ENCODE peak calls at places on chromosomes 1 and 21, in six cellular contexts. H is IMR-90, Q is H9, T is neuronal stem cell, M is trophoblast cell, K is H1. N is an unnamed sample. For H3K4me1, the result is how much of the 10 kb centered on the place peaks cover.

GRCh38 chr21:45131537-45131999 is 57.2 kb downstream of the ADARB1 start:
- DNase-seq in H (no peak), Q (no peak), T (no peak), M (no peak), K (no peak), N (no peak)

GRCh38 chr1:208089971-208090755 is 154.0 kb downstream of the PLXNA2 start:
- DNase-seq in H (peak), Q (no peak), T (no peak), M (no peak), K (no peak), N (no peak)

GRCh38 chr1:22508991-22509390 is 54.3 kb upstream of the EPHA8 start:
- DNase-seq in H (no peak), Q (no peak), T (no peak), M (no peak), K (no peak), N (no peak)

GRCh38 chr1:70057500-70057899 is 147.9 kb downstream of the LRRC40 start:
- DNase-seq in H (no peak), Q (no peak), T (no peak), M (no peak), K (no peak), N (no peak)

GRCh38 chr1:1631793-1632420 is at the start of gene MMP23B:
- DNase-seq in H (no peak), Q (peak), T (no peak), M (no peak), K (peak), N (peak)

GRCh38 chr21:43271452-43272020 is 102.7 kb downstream of the CRYAA start:
- DNase-seq in H (no peak), Q (no peak), T (no peak), M (no peak), K (no peak), N (no peak)

GRCh38 chr1:26190373-26190987 is at the start of gene CATSPER4:
- DNase-seq in H (no peak), Q (peak), T (peak), M (peak), K (peak), N (peak)

GRCh38 chr1:41009466-41009865 is 12.1 kb downstream of the SLFNL1 start:
- DNase-seq in H (no peak), Q (no peak), T (no peak), M (no peak), K (no peak), N (no peak)

GRCh38 chr21:44303490-44303981 is 3.7 kb downstream of the PFKL start:
- DNase-seq in H (no peak), Q (no peak), T (no peak), M (no peak), K (no peak), N (no peak)

GRCh38 chr1:183787704-183788103 is 17.2 kb upstream of the RGL1 start:
- DNase-seq in H (no peak), Q (no peak), T (no peak), M (no peak), K (no peak), N (no peak)

GRCh38 chr1:240597153-240597745 is 14.7 kb downstream of the GREM2 start:
- DNase-seq in H (no peak), Q (no peak), T (no peak), M (no peak), K (no peak), N (no peak)

GRCh38 chr1:223363856-223364684 is at the start of gene SUSD4:
- DNase-seq in H (no peak), Q (peak), T (peak), M (no peak), K (peak), N (peak)

GRCh38 chr1:53462769-53463501 is 3.7 kb downstream of the DMRTB1 start:
- DNase-seq in H (no peak), Q (no peak), T (no peak), M (no peak), K (no peak), N (no peak)

GRCh38 chr21:37936010-37936785 is 19.9 kb upstream of the KCNJ6 start:
- DNase-seq in H (no peak), Q (no peak), T (no peak), M (no peak), K (no peak), N (no peak)

GRCh38 chr1:213987876-213988638 is at the start of gene PROX1:
- DNase-seq in H (peak), Q (peak), T (peak), M (peak), K (peak), N (peak)

GRCh38 chr1:59062743-59063142 is 234.2 kb upstream of the FGGY start:
- DNase-seq in H (peak), Q (no peak), T (no peak), M (no peak), K (no peak), N (peak)

GRCh38 chr1:117783586-117784396 is 145.6 kb downstream of the GDAP2 start:
- DNase-seq in H (no peak), Q (no peak), T (no peak), M (no peak), K (no peak), N (no peak)

GRCh38 chr1:203447147-203447546 is 28.5 kb upstream of the PRELP start:
- DNase-seq in H (no peak), Q (no peak), T (no peak), M (no peak), K (no peak), N (no peak)

GRCh38 chr1:238252033-238252802 is 361.5 kb upstream of the ZP4 start:
- DNase-seq in H (peak), Q (peak), T (peak), M (peak), K (peak), N (peak)

GRCh38 chr21:31136891-31137290 is 98.6 kb upstream of the KRTAP19-8 start:
- DNase-seq in H (peak), Q (no peak), T (no peak), M (no peak), K (no peak), N (peak)

GRCh38 chr1:27335506-27336422 is 6.1 kb upstream of the SYTL1 start:
- DNase-seq in H (no peak), Q (no peak), T (no peak), M (no peak), K (no peak), N (no peak)
- H3K9ac ChIP-seq in H (no peak), Q (no peak), T (no peak), M (no peak), K (no peak), N (no peak)

DNA sequence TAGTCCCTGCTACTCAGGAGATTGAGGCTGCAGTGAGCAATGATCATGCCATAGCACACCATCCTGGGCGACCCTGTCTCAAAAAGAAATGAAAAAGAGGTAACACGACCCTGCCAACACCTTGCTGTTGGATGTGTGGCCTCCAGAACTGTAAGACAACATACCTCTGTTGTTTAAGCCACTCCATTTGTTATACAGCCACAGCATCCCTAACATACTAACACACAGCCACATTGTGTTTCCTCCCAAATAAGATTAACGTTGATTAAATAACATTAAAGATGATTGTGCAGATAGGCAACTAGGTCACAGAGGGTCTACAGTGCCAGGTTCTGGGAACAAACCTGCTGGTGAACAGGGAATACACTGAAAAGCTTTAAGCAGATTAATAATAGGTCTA is 170.4 kb downstream of the RERE start:
- DNase-seq in H (no peak), Q (no peak), T (no peak), M (no peak), K (no peak), N (no peak)
- H3K14ac ChIP-seq in H (peak), Q (no peak), T (no peak), M (no peak), K (no peak), N (no peak)

DNA sequence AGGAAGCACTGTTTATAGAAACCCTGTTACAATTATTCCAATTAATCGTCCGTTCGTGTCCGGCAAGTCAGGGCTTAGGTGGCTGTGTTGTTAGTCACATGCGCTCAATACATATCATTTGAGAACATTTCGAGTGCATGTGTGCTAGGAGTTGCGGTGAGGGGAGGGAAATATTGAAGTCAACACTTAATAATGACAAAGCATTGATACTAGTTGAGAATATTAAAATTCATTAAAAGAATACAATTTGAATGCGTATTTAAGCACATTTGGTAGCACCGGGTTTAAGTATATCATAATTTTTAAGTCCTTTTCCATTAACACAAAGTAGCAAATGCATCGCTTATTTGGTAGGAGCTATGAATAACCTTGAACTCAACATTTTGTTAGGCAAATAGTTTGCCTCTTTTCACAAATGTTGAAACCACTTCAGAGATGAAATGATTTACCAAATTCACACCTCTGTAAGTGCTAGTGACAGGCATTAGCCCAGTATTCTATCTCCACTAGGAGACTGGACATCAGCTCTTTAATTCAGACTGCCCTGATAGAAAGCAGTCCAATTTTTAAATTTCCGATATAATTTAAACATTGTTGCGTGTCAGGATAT is 1.1 kb upstream of the SERBP1 start:
- DNase-seq in H (no peak), Q (no peak), T (no peak), M (no peak), K (no peak), N (no peak)
- H3K4me1 ChIP-seq in H (under half), Q (under half), T (under half), M (under half), K (under half), N (under half)

GRCh38 chr1:229941160-229941559 is 125.9 kb upstream of the GALNT2 start:
- DNase-seq in H (no peak), Q (no peak), T (no peak), M (no peak), K (no peak), N (no peak)

GRCh38 chr1:229943148-229943714 is 123.8 kb upstream of the GALNT2 start:
- DNase-seq in H (no peak), Q (no peak), T (no peak), M (no peak), K (no peak), N (no peak)

GRCh38 chr1:229941785-229942184 is 125.3 kb upstream of the GALNT2 start:
- DNase-seq in H (no peak), Q (no peak), T (no peak), M (no peak), K (no peak), N (no peak)

GRCh38 chr1:229943988-229944743 is 122.9 kb upstream of the GALNT2 start:
- DNase-seq in H (no peak), Q (no peak), T (no peak), M (no peak), K (no peak), N (no peak)

DNA sequence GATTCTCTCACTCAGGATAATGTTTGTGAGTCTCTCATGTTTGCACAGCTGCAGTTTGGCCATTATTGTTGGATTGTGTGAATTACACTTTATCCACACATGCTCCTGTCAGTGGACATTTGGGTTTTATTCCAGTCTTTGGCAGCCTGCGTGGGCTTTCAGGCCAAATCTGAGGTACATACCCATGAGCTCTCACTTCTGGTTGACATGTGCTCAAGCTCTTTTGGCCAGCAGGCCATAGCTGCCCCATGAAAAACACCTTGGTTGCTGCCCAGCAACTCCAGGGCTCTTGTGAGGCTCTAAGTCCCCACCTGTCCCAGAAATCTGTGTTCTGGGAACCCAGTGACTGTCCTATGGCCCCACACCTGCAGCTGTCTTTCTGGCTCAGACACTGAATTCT is 124.5 kb upstream of the GALNT2 start:
- DNase-seq in H (no peak), Q (no peak), T (no peak), M (no peak), K (no peak), N (no peak)
- H3K9ac ChIP-seq in H (no peak), Q (no peak), T (no peak), M (no peak), K (no peak), N (no peak)

N was measured in mesenchymal stem cell.